ENCODE peak calls at places on chromosomes 2 and 18, in ten cellular contexts. Y is fibroblast of pulmonary artery, L is germinal center, F is NCI-H1092, O is GM20000, U is Right ventricle myocardium superior, B is fibroblast of lung, A is NCI-H748 treated with DMSO at 0.1 percent for 48 hours, V is A172, M is GM12864. K is an unnamed sample.

GRCh38 chr2:187654535-187654934 is 100.3 kb upstream of the TFPI start:
- DNase-seq in Y (no peak), L (no peak), F (peak), O (no peak), U (no peak), B (no peak), A (peak), V (no peak), M (no peak), K (no peak)

GRCh38 chr18:41955688-41956087 is 654 bp downstream of the PIK3C3 start:
- DNase-seq in Y (no peak), L (no peak), F (no peak), O (no peak), U (no peak), B (no peak), A (no peak), V (peak), M (no peak), K (no peak)

GRCh38 chr18:49510393-49511115 is 23.5 kb upstream of the C18orf32 start:
- DNase-seq in Y (peak), L (peak), F (peak), O (peak), U (peak), B (peak), A (peak), V (peak), M (no peak), K (peak)

GRCh38 chr18:31977270-31977872 is 34.4 kb upstream of the TRAPPC8 start:
- DNase-seq in Y (peak), L (peak), F (peak), O (peak), U (no peak), B (peak), A (peak), V (peak), M (peak), K (no peak)

GRCh38 chr2:118524911-118525310 is 322.5 kb downstream of the EN1 start:
- DNase-seq in Y (no peak), L (no peak), F (no peak), O (no peak), U (no peak), B (no peak), A (no peak), V (no peak), M (no peak), K (no peak)

GRCh38 chr2:152408260-152408659 is 73.3 kb downstream of the FMNL2 start:
- DNase-seq in Y (no peak), L (no peak), F (no peak), O (no peak), U (no peak), B (no peak), A (no peak), V (no peak), M (no peak), K (no peak)

GRCh38 chr2:201223089-201224073 is 37.0 kb upstream of the CASP8 start:
- DNase-seq in Y (no peak), L (no peak), F (no peak), O (peak), U (no peak), B (no peak), A (no peak), V (no peak), M (peak), K (no peak)

GRCh38 chr2:163155279-163155883 is 316.8 kb upstream of the KCNH7 start:
- DNase-seq in Y (peak), L (peak), F (no peak), O (peak), U (no peak), B (peak), A (peak), V (peak), M (peak), K (no peak)

GRCh38 chr2:204776781-204777559 is 231.7 kb downstream of the PARD3B start:
- DNase-seq in Y (peak), L (no peak), F (no peak), O (no peak), U (no peak), B (peak), A (no peak), V (no peak), M (no peak), K (no peak)

GRCh38 chr2:17171446-17172049 is 346.7 kb downstream of the RAD51AP2 start:
- DNase-seq in Y (peak), L (peak), F (no peak), O (no peak), U (no peak), B (peak), A (no peak), V (peak), M (no peak), K (no peak)

GRCh38 chr2:61961231-61961901 is 55.9 kb downstream of the COMMD1 start:
- DNase-seq in Y (no peak), L (no peak), F (no peak), O (no peak), U (no peak), B (no peak), A (no peak), V (no peak), M (no peak), K (no peak)